ENCODE peak calls at places on chromosomes 13 and 19, in four cellular contexts. V, B, Z and R are unnamed samples.

GRCh38 chr13:72875233-72875632 is 93.3 kb downstream of the PIBF1 start:
- DNase-seq in Z (no peak), V (no peak), B (peak), R (no peak)

GRCh38 chr13:48278806-48279205 is 24.7 kb upstream of the RB1 start:
- DNase-seq in B (no peak), Z (no peak), V (no peak), R (no peak)

GRCh38 chr19:58398087-58398486 is 2.6 kb downstream of the RNF225 start:
- DNase-seq in B (no peak), Z (no peak), V (no peak), R (no peak)

GRCh38 chr13:45333251-45333972 is 7.6 kb downstream of the TPT1 start:
- DNase-seq in B (no peak), Z (no peak), V (no peak), R (peak)

GRCh38 chr19:44573183-44573582 is 40.2 kb upstream of the IGSF23 start:
- DNase-seq in V (no peak), Z (no peak), B (no peak), R (no peak)

GRCh38 chr19:51751655-51752054 is at the start of gene FPR1:
- DNase-seq in Z (no peak), V (peak), B (peak), R (peak)

GRCh38 chr13:44425815-44426078 is 52.1 kb downstream of the SERP2 start:
- DNase-seq in B (no peak), Z (no peak), V (no peak), R (no peak)

GRCh38 chr13:94162289-94162688 is 317.2 kb downstream of the DCT start:
- DNase-seq in Z (no peak), B (no peak), V (peak), R (no peak)

GRCh38 chr19:6458695-6459355 is 767 bp downstream of the SLC25A23 start:
- DNase-seq in V (no peak), Z (peak), B (no peak), R (no peak)

GRCh38 chr13:73272831-73273230 is 214.0 kb downstream of the KLF5 start:
- DNase-seq in Z (no peak), V (no peak), B (no peak), R (no peak)

GRCh38 chr13:25300861-25301346 is 521 bp upstream of the NUP58 start:
- DNase-seq in V (no peak), Z (no peak), B (peak), R (peak)

GRCh38 chr19:47765522-47766358 is 12.8 kb upstream of the SELENOW start:
- DNase-seq in B (peak), Z (peak), V (peak), R (peak)

GRCh38 chr13:87942204-87942603 is 271.0 kb downstream of the SLITRK5 start:
- DNase-seq in V (no peak), B (no peak), Z (no peak), R (no peak)

GRCh38 chr13:24263652-24264051 is 45.7 kb upstream of the C1QTNF9 start:
- DNase-seq in V (peak), B (peak), Z (no peak), R (peak)

GRCh38 chr19:5718579-5719273 is 1.2 kb downstream of the LONP1 start:
- DNase-seq in V (peak), Z (no peak), B (peak), R (peak)

GRCh38 chr13:73702419-73703071 is 431.7 kb downstream of the KLF12 start:
- DNase-seq in B (no peak), V (no peak), Z (no peak), R (no peak)

GRCh38 chr13:20080377-20081164 is 80.3 kb downstream of the GJA3 start:
- DNase-seq in Z (no peak), B (no peak), V (no peak), R (no peak)

GRCh38 chr19:21133633-21134032 is 8.2 kb upstream of the ZNF431 start:
- DNase-seq in B (no peak), Z (no peak), V (no peak), R (no peak)

GRCh38 chr13:21240586-21240985 is 64.1 kb downstream of the MRPL57 start:
- DNase-seq in Z (no peak), B (peak), V (peak), R (peak)

GRCh38 chr13:44040070-44040753 is 160.5 kb downstream of the LACC1 start:
- DNase-seq in Z (no peak), B (no peak), V (peak), R (peak)

GRCh38 chr13:72125561-72125960 is 258.6 kb upstream of the DACH1 start:
- DNase-seq in V (no peak), B (no peak), Z (no peak), R (peak)

GRCh38 chr19:44435441-44435840 is 12.8 kb downstream of the ZNF229 start:
- DNase-seq in B (no peak), V (no peak), Z (no peak), R (no peak)

GRCh38 chr13:36973621-36974268 is 25.4 kb downstream of the ALG5 start:
- DNase-seq in Z (no peak), V (no peak), B (no peak), R (no peak)

GRCh38 chr13:30618186-30618937 is 642 bp downstream of the USPL1 start:
- DNase-seq in V (peak), B (no peak), Z (peak), R (no peak)

GRCh38 chr13:50370303-50370950 is 355.2 kb downstream of the KCNRG start:
- DNase-seq in Z (no peak), B (no peak), V (no peak), R (no peak)

GRCh38 chr13:36981156-36981743 is 17.9 kb downstream of the ALG5 start:
- DNase-seq in Z (no peak), B (peak), V (peak), R (peak)

GRCh38 chr13:27524981-27525975 is 74.9 kb upstream of the MTIF3 start:
- DNase-seq in Z (no peak), V (no peak), B (no peak), R (no peak)

GRCh38 chr13:44305216-44305615 is 68.4 kb upstream of the SERP2 start:
- DNase-seq in B (no peak), V (no peak), Z (no peak), R (no peak)

GRCh38 chr19:35718345-35719041 is 690 bp downstream of the KMT2B start:
- DNase-seq in Z (peak), B (peak), V (peak), R (peak)

GRCh38 chr13:21232196-21232595 is 55.7 kb downstream of the MRPL57 start:
- DNase-seq in B (peak), Z (no peak), V (peak), R (peak)

GRCh38 chr13:64688893-64689677 is 2541.1 kb downstream of the PCDH9 start:
- DNase-seq in B (peak), Z (no peak), V (peak), R (peak)

GRCh38 chr19:49387936-49388372 is at the start of gene KASH5:
- DNase-seq in Z (peak), V (peak), B (peak), R (peak)

GRCh38 chr13:34411177-34411576 is 530.9 kb upstream of the NBEA start:
- DNase-seq in Z (no peak), V (no peak), B (no peak), R (no peak)

GRCh38 chr13:31944262-31945160 is 87.1 kb upstream of the FRY start:
- DNase-seq in Z (no peak), V (no peak), B (peak), R (no peak)

GRCh38 chr19:53875602-53876340 is 6.2 kb upstream of the PRKCG start:
- DNase-seq in Z (no peak), B (no peak), V (no peak), R (no peak)

GRCh38 chr19:18093439-18094161 is 4.0 kb upstream of the MAST3 start:
- DNase-seq in Z (no peak), B (no peak), V (no peak), R (peak)

GRCh38 chr19:49057636-49058234 is at the start of gene CGB7:
- DNase-seq in V (peak), Z (peak), B (peak), R (peak)

GRCh38 chr13:51832471-51833152 is 12.4 kb downstream of the TMEM272 start:
- DNase-seq in Z (no peak), B (peak), V (peak), R (peak)

GRCh38 chr13:59823495-59823894 is 340.2 kb downstream of the DIAPH3 start:
- DNase-seq in B (peak), V (peak), Z (no peak), R (peak)

GRCh38 chr19:20664917-20665781 is 3.8 kb upstream of the ZNF626 start:
- DNase-seq in B (peak), Z (no peak), V (peak), R (peak)

DNA sequence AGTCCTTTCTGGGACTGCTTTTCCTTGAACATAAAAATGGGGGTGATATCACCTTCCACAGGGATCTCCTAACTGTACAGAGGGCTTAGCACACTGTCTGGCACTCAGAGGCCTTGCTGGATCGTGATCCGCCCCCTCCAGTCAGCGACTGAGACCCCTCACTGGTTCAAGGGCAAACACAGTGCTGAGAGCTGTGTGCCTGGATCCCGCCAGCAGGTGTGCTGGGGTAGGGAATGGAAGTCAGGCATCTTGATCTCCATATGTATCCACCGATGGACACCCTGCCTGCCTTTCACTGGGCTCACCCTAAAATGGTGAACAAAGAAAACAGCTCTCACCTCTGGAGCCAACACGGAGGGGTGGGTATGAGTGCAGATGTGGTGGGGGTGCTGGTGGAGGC is 64.3 kb downstream of the IRS2 start:
- DNase-seq in B (no peak), V (no peak), Z (no peak), R (no peak)
- TF ChIP-seq CTCF in B (no peak), V (no peak), Z (no peak), R (no peak)

GRCh38 chr13:41858783-41859182 is 102.1 kb downstream of the VWA8 start:
- DNase-seq in Z (no peak), V (no peak), B (no peak), R (no peak)
- H3K4me3 ChIP-seq in Z (no peak), V (no peak), B (no peak), R (no peak)

DNA sequence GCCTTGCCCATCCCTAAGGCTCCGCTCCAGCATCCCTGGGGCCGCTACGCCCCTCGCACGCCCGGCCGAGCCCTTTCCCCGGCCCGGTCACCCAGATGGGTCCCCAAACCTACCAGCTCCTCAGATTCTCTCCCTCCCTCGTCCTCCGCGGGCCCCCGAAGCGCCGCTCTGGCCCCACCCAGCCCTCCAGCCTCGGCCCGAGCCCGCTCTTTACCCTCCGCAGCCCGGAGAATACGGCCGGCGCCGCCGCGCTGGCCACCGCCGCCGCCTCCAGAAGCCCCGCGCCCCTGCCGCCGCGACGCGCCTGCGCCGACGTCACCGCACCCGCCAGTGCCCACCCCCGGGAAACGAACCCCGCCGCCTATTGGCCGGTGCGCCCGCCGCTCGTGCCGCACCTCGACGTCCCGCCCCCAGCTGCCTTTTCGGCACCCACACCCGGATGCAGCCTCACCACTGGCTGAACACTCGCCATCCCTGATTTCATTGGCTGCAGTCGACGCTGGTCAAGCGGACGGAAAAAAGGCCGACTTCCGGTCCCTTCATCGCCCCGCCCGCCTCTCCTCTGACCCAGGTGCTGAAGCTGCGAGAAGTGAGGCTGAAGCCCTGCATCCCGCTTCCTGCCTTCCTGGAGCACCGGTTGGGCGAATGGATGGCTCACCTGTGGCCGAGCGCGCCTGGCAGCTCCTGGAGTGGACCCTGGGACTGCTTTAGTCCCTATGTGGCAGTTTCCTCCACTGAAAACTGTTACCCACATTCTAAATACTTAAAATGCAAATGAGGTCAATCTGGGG is at the start of gene DAPK3:
- DNase-seq in Z (peak), B (peak), V (peak), R (peak)
- TF ChIP-seq CTCF in Z (no peak), B (no peak), V (no peak), R (no peak)

GRCh38 chr19:9674669-9675357 is at the start of gene ZNF562:
- DNase-seq in B (peak), Z (peak), V (peak), R (peak)
- H3K4me3 ChIP-seq in B (peak), Z (peak), V (peak), R (peak)

GRCh38 chr19:45638930-45639729 is at the start of gene EML2:
- DNase-seq in B (peak), V (peak), Z (peak), R (no peak)
- TF ChIP-seq CTCF in B (peak), V (peak), Z (peak), R (peak)

GRCh38 chr13:98143157-98143553 is 261 bp downstream of the FARP1 start:
- DNase-seq in B (no peak), V (no peak), Z (no peak), R (no peak)
- H3K4me3 ChIP-seq in B (peak), V (peak), Z (peak), R (peak)

GRCh38 chr13:97212540-97213146 is 9.5 kb upstream of the MBNL2 start:
- DNase-seq in V (peak), B (peak), Z (peak), R (peak)
- TF ChIP-seq CTCF in V (peak), B (peak), Z (peak), R (peak)